ENCODE peak calls at places on chromosome 10, in seven cellular contexts. N is HCT116, L is HEK293T, F is H1, V is K562, I is GM12878, P is HepG2. Z is an unnamed sample.

GRCh38 chr10:133086247-133086646 is 1.5 kb upstream of the ADGRA1 start:
- DNase-seq in N (no peak), L (no peak), F (no peak), V (no peak), I (no peak), P (no peak), Z (no peak)

GRCh38 chr10:112919721-112920120 is 30.3 kb upstream of the TCF7L2 start:
- DNase-seq in N (peak; percentile 63), L (no peak), F (no peak), V (no peak), I (no peak), P (no peak), Z (no peak)

GRCh38 chr10:22667093-22667480 is 47.3 kb downstream of the PIP4K2A start:
- DNase-seq in N (no peak), L (no peak), F (no peak), V (no peak), I (no peak), P (no peak), Z (no peak)

GRCh38 chr10:74079914-74080590 is 70.6 kb downstream of the AP3M1 start:
- DNase-seq in N (peak; percentile 35), L (no peak), F (no peak), V (no peak), I (no peak), P (no peak), Z (no peak)

GRCh38 chr10:79393924-79394610 is 46.8 kb downstream of the PPIF start:
- DNase-seq in N (no peak), L (no peak), F (no peak), V (no peak), I (no peak), P (no peak), Z (no peak)

GRCh38 chr10:74213571-74214162 is 62.6 kb downstream of the ADK start:
- DNase-seq in N (peak; percentile 35), L (peak; percentile 34), F (no peak), V (peak; percentile 54), I (no peak), P (peak; percentile 48), Z (peak; percentile 47)

GRCh38 chr10:111379521-111379920 is 302.7 kb downstream of the ADRA2A start:
- DNase-seq in N (no peak), L (no peak), F (no peak), V (no peak), I (no peak), P (no peak), Z (no peak)

GRCh38 chr10:80718024-80718423 is 180.3 kb downstream of the SH2D4B start:
- DNase-seq in N (no peak), L (no peak), F (no peak), V (peak; percentile 51), I (no peak), P (no peak), Z (no peak)

GRCh38 chr10:11499425-11500071 is 111.9 kb downstream of the USP6NL start:
- DNase-seq in N (no peak), L (no peak), F (no peak), V (peak; percentile 95), I (no peak), P (no peak), Z (no peak)

GRCh38 chr10:102743078-102743587 is 615 bp upstream of the WBP1L start:
- DNase-seq in N (no peak), L (no peak), F (no peak), V (no peak), I (peak; percentile 12), P (no peak), Z (no peak)

GRCh38 chr10:116990276-116990800 is 14.6 kb downstream of the SHTN1 start:
- DNase-seq in N (no peak), L (no peak), F (no peak), V (no peak), I (no peak), P (no peak), Z (no peak)

GRCh38 chr10:116490028-116490662 is 55.6 kb upstream of the PNLIP start:
- DNase-seq in N (peak; percentile 28), L (peak; percentile 40), F (no peak), V (peak; percentile 10), I (no peak), P (peak; percentile 5), Z (no peak)

GRCh38 chr10:96619803-96620773 is 33.3 kb upstream of the TM9SF3 start:
- DNase-seq in N (no peak), L (no peak), F (no peak), V (no peak), I (no peak), P (no peak), Z (no peak)
- TF ChIP-seq SP1 in N (no peak), L (no peak), F (no peak), V (no peak), I (no peak), P (no peak), Z (no peak)

GRCh38 chr10:68133553-68133952 is 24.3 kb downstream of the MYPN start:
- DNase-seq in N (no peak), L (no peak), F (no peak), V (no peak), I (no peak), P (no peak), Z (no peak)

GRCh38 chr10:68135362-68135761 is 26.1 kb downstream of the MYPN start:
- DNase-seq in N (no peak), L (no peak), F (no peak), V (no peak), I (no peak), P (no peak), Z (no peak)

GRCh38 chr10:68137174-68137573 is 27.9 kb downstream of the MYPN start:
- DNase-seq in N (no peak), L (no peak), F (no peak), V (no peak), I (no peak), P (no peak), Z (no peak)

GRCh38 chr10:68138526-68138925 is 29.2 kb downstream of the MYPN start:
- DNase-seq in N (no peak), L (no peak), F (no peak), V (no peak), I (no peak), P (no peak), Z (no peak)

DNA sequence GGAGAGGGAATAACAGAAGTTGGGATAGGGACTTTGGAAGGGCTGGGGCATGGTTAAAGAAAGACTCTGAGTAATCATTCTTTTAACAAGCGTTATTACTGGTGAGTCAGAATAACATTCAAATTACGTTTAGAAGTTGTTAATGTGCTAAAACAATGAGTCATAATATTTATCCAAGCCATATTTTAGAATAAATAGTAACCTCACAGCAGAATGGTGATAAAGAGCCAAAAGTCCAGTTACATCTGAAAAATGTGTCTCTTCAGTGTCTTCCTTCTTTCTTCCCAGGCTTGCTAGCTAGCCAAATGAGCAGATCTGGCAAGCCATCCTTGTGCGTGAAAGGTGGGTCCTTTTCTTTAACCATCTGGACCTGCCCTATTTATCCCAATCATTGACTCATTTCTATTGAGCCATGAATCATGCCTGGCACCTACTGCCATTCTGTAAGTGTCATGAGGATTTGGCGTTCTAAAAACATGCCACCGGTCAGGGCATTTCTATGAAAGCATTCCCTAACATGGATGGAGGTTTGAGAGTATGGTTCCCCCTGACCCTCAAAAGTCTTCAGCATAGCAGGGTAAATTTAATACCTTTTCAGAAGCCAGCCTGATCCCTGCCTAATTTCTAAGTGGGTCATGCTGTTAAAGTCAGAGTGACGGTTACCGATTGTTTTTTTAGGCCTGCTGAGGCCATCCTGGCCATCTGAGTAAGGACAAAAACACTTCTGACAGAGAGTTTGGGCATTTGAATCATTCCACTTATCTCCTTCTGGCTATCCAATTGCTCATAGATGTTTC is 26.8 kb downstream of the MYPN start:
- DNase-seq in N (peak; percentile 86), L (peak; percentile 22), F (peak; percentile 29), V (no peak), I (no peak), P (no peak), Z (no peak)
- TF ChIP-seq SP1 in N (peak; percentile 74), L (no peak), F (no peak), V (no peak), I (no peak), P (no peak), Z (no peak)

GRCh38 chr10:87702260-87702972 is 42.7 kb downstream of the PAPSS2 start:
- DNase-seq in N (no peak), L (no peak), F (no peak), V (no peak), I (no peak), P (no peak), Z (no peak)
- TF ChIP-seq SP1 in N (no peak), L (no peak), F (no peak), V (no peak), I (no peak), P (no peak), Z (no peak)

DNA sequence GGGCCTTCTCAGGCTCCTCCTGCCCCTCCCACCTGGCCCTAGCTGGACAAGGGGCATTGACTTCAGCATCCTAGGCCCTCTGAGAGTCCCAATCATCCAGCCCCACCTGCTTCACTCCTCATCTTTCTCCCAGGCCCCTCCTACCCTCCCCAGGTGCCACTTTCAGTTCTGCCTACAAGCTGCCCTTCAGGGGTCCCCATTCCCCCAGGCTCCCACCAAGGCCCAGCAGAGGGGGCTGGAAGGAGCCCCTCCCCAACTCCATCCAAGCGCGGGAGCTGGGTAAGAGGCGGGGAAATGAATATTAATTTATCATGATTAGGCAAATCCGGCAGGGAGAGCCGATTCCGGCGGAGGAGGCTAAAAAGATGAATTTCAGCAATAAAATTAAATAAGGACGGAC is 14.2 kb downstream of the POLL start:
- DNase-seq in N (no peak), L (no peak), F (no peak), V (no peak), I (no peak), P (no peak), Z (no peak)
- TF ChIP-seq SP1 in N (no peak), L (no peak), F (no peak), V (no peak), I (no peak), P (no peak), Z (no peak)

Z was measured in WTC11.